ENCODE peak calls at places on chromosomes 7 and 10, in seven cellular contexts. U, K, R, P, D, E and F are unnamed samples.

GRCh38 chr7:67371429-67372305 is 375.0 kb downstream of the TYW1 start:
- DNase-seq in E (peak), K (peak), P (peak), U (peak), R (peak), D (peak), F (peak)

GRCh38 chr7:13551503-13551902 is 438.0 kb downstream of the ETV1 start:
- DNase-seq in K (peak), U (no peak), D (no peak), P (no peak), E (no peak), R (no peak), F (no peak)

GRCh38 chr7:8365499-8366110 is 67.8 kb upstream of the NXPH1 start:
- DNase-seq in R (peak), K (peak), U (peak), P (peak), E (no peak), D (no peak), F (no peak)

GRCh38 chr10:4868357-4868657 is 42.3 kb downstream of the AKR1E2 start:
- DNase-seq in D (no peak), K (no peak), E (no peak), P (no peak), U (no peak), R (no peak), F (no peak)

GRCh38 chr10:132762267-132762666 is 23.7 kb downstream of the NKX6-2 start:
- DNase-seq in K (no peak), U (no peak), D (no peak), R (no peak), P (no peak), E (no peak), F (no peak)

GRCh38 chr7:137871173-137871915 is 24.6 kb upstream of the DGKI start:
- DNase-seq in K (no peak), U (no peak), R (no peak), E (no peak), D (no peak), P (no peak), F (no peak)

GRCh38 chr7:27032843-27033242 is 63.0 kb downstream of the HOXA1 start:
- DNase-seq in P (no peak), R (peak), E (peak), D (no peak), K (peak), U (no peak), F (no peak)

GRCh38 chr7:151400626-151401315 is 9.1 kb downstream of the WDR86 start:
- DNase-seq in P (no peak), U (no peak), R (no peak), E (no peak), D (no peak), K (peak), F (no peak)

GRCh38 chr7:148697950-148698396 is 730 bp upstream of the CUL1 start:
- DNase-seq in K (peak), E (peak), U (no peak), P (no peak), R (no peak), D (no peak), F (no peak)

GRCh38 chr10:93600861-93601773 is at the start of gene RBP4:
- DNase-seq in R (no peak), P (no peak), D (no peak), U (peak), K (no peak), E (peak), F (no peak)